ENCODE peak calls at places on chromosomes 3 and 15, in seven cellular contexts. W is OCI-LY7, A is G401, C is endothelial cell, Q is GM23248, M is left colon, P is cardiac muscle cell. S is an unnamed sample.

GRCh38 chr3:139225551-139225950 is 118.3 kb upstream of the MRPS22 start:
- DNase-seq in W (no peak), A (no peak), C (no peak), Q (peak), M (no peak), P (no peak), S (peak)

GRCh38 chr3:135907422-135908165 is 57.9 kb upstream of the PPP2R3A start:
- DNase-seq in W (no peak), A (no peak), C (no peak), Q (no peak), M (no peak), P (no peak), S (no peak)

GRCh38 chr15:99344639-99345038 is 93.4 kb downstream of the LRRC28 start:
- DNase-seq in W (no peak), A (no peak), C (no peak), Q (no peak), M (no peak), P (no peak), S (no peak)

GRCh38 chr3:194267744-194268658 is 83.1 kb downstream of the CPN2 start:
- DNase-seq in W (no peak), A (no peak), C (no peak), Q (no peak), M (peak), P (no peak), S (no peak)

GRCh38 chr15:92294759-92295158 is 98.9 kb upstream of the ST8SIA2 start:
- DNase-seq in W (no peak), A (no peak), C (no peak), Q (no peak), M (no peak), P (no peak), S (no peak)

GRCh38 chr15:63054985-63055384 is 12.4 kb downstream of the TPM1 start:
- DNase-seq in W (no peak), A (no peak), C (no peak), Q (peak), M (no peak), P (no peak), S (peak)

GRCh38 chr3:9951962-9952805 is at the start of gene PRRT3:
- DNase-seq in W (peak), A (peak), C (peak), Q (peak), M (no peak), P (peak), S (peak)

GRCh38 chr3:139189943-139190342 is 145.3 kb upstream of the PRR23C start:
- DNase-seq in W (no peak), A (no peak), C (no peak), Q (no peak), M (no peak), P (no peak), S (no peak)

GRCh38 chr15:94579261-94579660 is 347.9 kb downstream of the MCTP2 start:
- DNase-seq in W (no peak), A (no peak), C (no peak), Q (no peak), M (no peak), P (no peak), S (no peak)

GRCh38 chr15:45163508-45163856 is 24.3 kb downstream of the SHF start:
- DNase-seq in W (no peak), A (no peak), C (no peak), Q (no peak), M (no peak), P (no peak), S (no peak)